ENCODE peak calls at places on chromosomes 12 and 14, in nine cellular contexts. I is uterus; O is posterior cingulate gyrus; C is substantia nigra; V is activated effector memory CD4-positive, alpha-beta T cell treated with anti-CD3 and anti-CD28 coated beads, Interleukin-2, amount 50 U/mL, for 16 hours; Y is HCEC 1CT; G is stimulated activated CD4-positive, alpha-beta T cell treated with anti-CD3 and anti-CD28 coated beads, Interleukin-1b, Interleukin-23, amount 100 ng/mL, for 4 hours; L is lower lobe of right lung; D is GM04504. T is an unnamed sample.

GRCh38 chr12:77947326-77947725 is 116.6 kb downstream of the NAV3 start:
- DNase-seq in C (no peak), I (no peak), D (no peak), Y (peak), O (no peak), G (no peak), V (no peak), L (no peak), T (no peak)

GRCh38 chr12:101172316-101172715 is 37.7 kb downstream of the SLC5A8 start:
- DNase-seq in Y (peak), I (no peak), L (no peak), C (no peak), O (no peak), G (no peak), V (no peak), D (no peak), T (no peak)

GRCh38 chr12:92363295-92364146 is 217.9 kb upstream of the BTG1 start:
- DNase-seq in Y (no peak), D (no peak), V (peak), C (no peak), L (peak), O (no peak), I (peak), G (peak), T (no peak)

GRCh38 chr12:110688446-110689001 is 391 bp downstream of the HVCN1 start:
- DNase-seq in G (no peak), Y (no peak), C (no peak), L (no peak), I (no peak), D (no peak), O (no peak), V (no peak), T (no peak)

GRCh38 chr12:2057041-2057792 is 4.4 kb downstream of the CACNA1C start:
- DNase-seq in V (peak), D (no peak), Y (peak), C (peak), L (peak), O (peak), G (no peak), I (peak), T (no peak)

GRCh38 chr14:53365516-53366130 is 212.5 kb upstream of the DDHD1 start:
- DNase-seq in C (no peak), Y (no peak), D (no peak), I (no peak), G (no peak), O (no peak), L (no peak), V (no peak), T (no peak)

GRCh38 chr12:29783773-29784666 is at the start of gene TMTC1:
- DNase-seq in Y (peak), L (peak), V (no peak), I (peak), O (peak), C (peak), D (no peak), G (no peak), T (no peak)

GRCh38 chr14:63727231-63727735 is 582 bp downstream of the SGPP1 start:
- DNase-seq in V (peak), G (no peak), Y (peak), I (peak), O (peak), C (peak), D (peak), L (peak), T (no peak)

GRCh38 chr14:76098047-76098446 is 53.7 kb upstream of the GPATCH2L start:
- DNase-seq in I (no peak), V (no peak), C (no peak), G (no peak), O (no peak), Y (no peak), L (no peak), D (no peak), T (no peak)

GRCh38 chr14:20632448-20632830 is 9.1 kb downstream of the OR6S1 start:
- DNase-seq in D (no peak), L (no peak), I (no peak), C (no peak), G (no peak), V (peak), Y (no peak), O (no peak), T (no peak)

GRCh38 chr12:46944771-46945170 is 119.0 kb upstream of the SLC38A4 start:
- DNase-seq in G (no peak), O (no peak), D (no peak), V (no peak), C (no peak), Y (peak), L (no peak), I (no peak), T (no peak)